ENCODE peak calls at places on chromosomes 12 and 14, in seven cellular contexts. V is putamen; Y is tibial nerve; L is HEK293T; M is stimulated activated CD4-positive, alpha-beta T cell treated with anti-CD3 and anti-CD28 coated beads, Interleukin-2, amount 100 ng/mL, for 48 hours; H is H1; K is suprapubic skin. B is an unnamed sample.

GRCh38 chr14:104196461-104197180 is 58.2 kb downstream of the KIF26A start:
- DNase-seq in V (no peak), Y (no peak), L (no peak), M (no peak), H (no peak), K (no peak), B (no peak)

GRCh38 chr12:68794653-68795253 is 13.2 kb upstream of the MDM2 start:
- DNase-seq in V (no peak), Y (no peak), L (no peak), M (no peak), H (no peak), K (no peak), B (no peak)

GRCh38 chr12:77923882-77924281 is 93.2 kb downstream of the NAV3 start:
- DNase-seq in V (no peak), Y (no peak), L (no peak), M (no peak), H (no peak), K (no peak), B (no peak)

GRCh38 chr12:25784669-25785068 is 173.8 kb upstream of the RASSF8 start:
- DNase-seq in V (no peak), Y (no peak), L (no peak), M (no peak), H (no peak), K (no peak), B (no peak)

GRCh38 chr12:110537605-110538409 is 35.7 kb downstream of the RAD9B start:
- DNase-seq in V (no peak), Y (no peak), L (no peak), M (no peak), H (no peak), K (no peak), B (no peak)

GRCh38 chr14:68678471-68678870 is 114.4 kb downstream of the ZFP36L1 start:
- DNase-seq in V (no peak), Y (no peak), L (no peak), M (no peak), H (no peak), K (peak), B (no peak)

GRCh38 chr12:54019924-54020586 is 8.2 kb upstream of the HOXC6 start:
- DNase-seq in V (no peak), Y (no peak), L (no peak), M (no peak), H (no peak), K (no peak), B (no peak)

GRCh38 chr14:22556021-22556989 is 32.7 kb downstream of the DAD1 start:
- DNase-seq in V (no peak), Y (no peak), L (no peak), M (peak), H (no peak), K (peak), B (no peak)

GRCh38 chr14:95024380-95024779 is 132.9 kb downstream of the DICER1 start:
- DNase-seq in V (no peak), Y (no peak), L (no peak), M (no peak), H (no peak), K (no peak), B (no peak)

GRCh38 chr12:53561590-53561953 is 54.3 kb upstream of the NPFF start:
- DNase-seq in V (no peak), Y (no peak), L (no peak), M (no peak), H (no peak), K (no peak), B (no peak)

GRCh38 chr14:57508756-57509155 is 15.1 kb upstream of the CCDC198 start:
- DNase-seq in V (no peak), Y (no peak), L (no peak), M (no peak), H (no peak), K (no peak), B (no peak)